ENCODE peak calls at places on chromosomes 2 and 18, in seven cellular contexts. U is CD8-positive, alpha-beta T cell; F is heart right ventricle; E is stomach; K is A549; C is prostate gland; D is PC-9. G is an unnamed sample.

GRCh38 chr2:39913648-39914456 is 134.8 kb upstream of the THUMPD2 start:
- DNase-seq in U (no peak), F (peak; percentile 26), E (no peak), K (peak; percentile 38), C (peak; percentile 8), D (peak; percentile 29), G (no peak)

GRCh38 chr2:44171018-44171417 is 2.3 kb downstream of the PPM1B start:
- DNase-seq in U (no peak), F (no peak), E (no peak), K (no peak), C (no peak), D (no peak), G (no peak)

GRCh38 chr2:147101906-147102790 is 742.7 kb upstream of the ACVR2A start:
- DNase-seq in U (no peak), F (no peak), E (no peak), K (no peak), C (no peak), D (no peak), G (no peak)

GRCh38 chr2:44267269-44268258 is 7.7 kb upstream of the SLC3A1 start:
- DNase-seq in U (no peak), F (peak; percentile 6), E (no peak), K (no peak), C (no peak), D (no peak), G (no peak)

GRCh38 chr18:8948471-8949149 is 153.9 kb upstream of the NDUFV2 start:
- DNase-seq in U (no peak), F (no peak), E (no peak), K (peak; percentile 57), C (no peak), D (peak; percentile 54), G (no peak)

GRCh38 chr2:23803275-23803964 is 123.5 kb downstream of the ATAD2B start:
- DNase-seq in U (no peak), F (no peak), E (no peak), K (no peak), C (no peak), D (no peak), G (no peak)

GRCh38 chr2:232942831-232943230 is 70.2 kb downstream of the NGEF start:
- DNase-seq in U (no peak), F (no peak), E (no peak), K (no peak), C (no peak), D (no peak), G (no peak)

GRCh38 chr18:34738173-34738894 is 28.2 kb downstream of the DTNA start:
- DNase-seq in U (no peak), F (no peak), E (no peak), K (no peak), C (no peak), D (peak; percentile 34), G (no peak)

GRCh38 chr2:7523557-7524210 is 606.5 kb downstream of the RNF144A start:
- DNase-seq in U (no peak), F (no peak), E (no peak), K (no peak), C (no peak), D (no peak), G (no peak)

GRCh38 chr2:209556354-209556961 is 132.6 kb downstream of the MAP2 start:
- DNase-seq in U (no peak), F (peak; percentile 17), E (no peak), K (peak; percentile 8), C (no peak), D (no peak), G (no peak)

GRCh38 chr2:12720181-12720580 is 3.4 kb downstream of the TRIB2 start:
- DNase-seq in U (no peak), F (no peak), E (no peak), K (no peak), C (no peak), D (no peak), G (no peak)

GRCh38 chr18:62543021-62543420 is 20.2 kb downstream of the ZCCHC2 start:
- DNase-seq in U (no peak), F (no peak), E (no peak), K (no peak), C (no peak), D (no peak), G (no peak)

GRCh38 chr2:121075006-121075545 is 209.9 kb downstream of the TFCP2L1 start:
- DNase-seq in U (no peak), F (no peak), E (peak; percentile 54), K (peak; percentile 91), C (no peak), D (peak; percentile 82), G (no peak)

GRCh38 chr2:36322108-36322507 is 33.5 kb upstream of the CRIM1 start:
- DNase-seq in U (no peak), F (no peak), E (no peak), K (no peak), C (no peak), D (no peak), G (no peak)

GRCh38 chr2:8661736-8662135 is 20.1 kb upstream of the ID2 start:
- DNase-seq in U (no peak), F (no peak), E (no peak), K (no peak), C (no peak), D (no peak), G (no peak)

GRCh38 chr18:9437049-9437448 is 38.3 kb upstream of the RALBP1 start:
- DNase-seq in U (no peak), F (peak; percentile 14), E (no peak), K (no peak), C (no peak), D (no peak), G (no peak)

DNA sequence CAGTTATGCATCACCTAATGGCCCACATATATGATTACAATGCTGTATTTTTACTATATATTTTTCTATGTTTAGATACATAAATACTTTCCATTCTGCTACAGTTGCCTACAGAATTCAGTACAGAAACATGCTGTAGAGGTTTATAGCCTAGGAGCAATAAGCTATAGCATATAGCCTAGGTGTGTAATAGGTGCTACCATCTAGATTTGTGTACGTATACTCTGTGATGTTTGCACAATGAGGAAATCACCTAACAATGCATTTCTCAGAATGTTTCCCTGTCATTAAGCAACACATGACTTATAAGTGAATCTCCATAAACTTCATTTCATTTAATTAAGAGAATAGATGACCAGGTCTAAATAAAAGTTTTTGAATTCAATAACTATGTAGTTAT is 43.5 kb downstream of the SLC38A11 start:
- DNase-seq in U (no peak), F (no peak), E (no peak), K (no peak), C (no peak), D (no peak), G (no peak)
- H3K4me1 ChIP-seq in U (no peaks in the 10 kb centered on the region), F (peaks cover 61% of the 10 kb centered on the region), E (peaks cover 72% of the 10 kb centered on the region), K (peaks cover 29% of the 10 kb centered on the region), C (no peaks in the 10 kb centered on the region), D (peaks cover 36% of the 10 kb centered on the region), G (peaks cover 9% of the 10 kb centered on the region)

GRCh38 chr2:99188357-99188756 is 7.4 kb downstream of the MRPL30 start:
- DNase-seq in U (no peak), F (no peak), E (no peak), K (no peak), C (no peak), D (no peak), G (no peak)

GRCh38 chr2:99183025-99183424 is 2.0 kb downstream of the MRPL30 start:
- DNase-seq in U (no peak), F (no peak), E (no peak), K (no peak), C (no peak), D (peak; percentile 19), G (no peak)

GRCh38 chr2:99190548-99190947 is 9.6 kb downstream of the MRPL30 start:
- DNase-seq in U (no peak), F (no peak), E (no peak), K (no peak), C (no peak), D (no peak), G (no peak)

GRCh38 chr2:99184811-99185210 is 3.8 kb downstream of the MRPL30 start:
- DNase-seq in U (no peak), F (no peak), E (no peak), K (no peak), C (no peak), D (no peak), G (no peak)

GRCh38 chr2:99187011-99187410 is 6.0 kb downstream of the MRPL30 start:
- DNase-seq in U (no peak), F (no peak), E (no peak), K (no peak), C (no peak), D (no peak), G (no peak)
- H3K4me3 ChIP-seq in U (no peak overlapping the region), F (no peak overlapping the region), E (no peak overlapping the region), K (no peak overlapping the region), C (no peak overlapping the region), D (no peak overlapping the region), G (no peak overlapping the region)

GRCh38 chr2:31696068-31696467 is 115.3 kb upstream of the SRD5A2 start:
- DNase-seq in U (no peak), F (no peak), E (no peak), K (peak; percentile 9), C (no peak), D (no peak), G (no peak)
- H3K9me3 ChIP-seq in U (peaks cover 30% of the 10 kb centered on the region), F (no peaks in the 10 kb centered on the region), E (peaks cover 71% of the 10 kb centered on the region), K (peaks cover 47% of the 10 kb centered on the region), C (peaks cover 11% of the 10 kb centered on the region), D (peaks cover 58% of the 10 kb centered on the region), G (peaks cover 28% of the 10 kb centered on the region)

GRCh38 chr2:159206736-159207380 is 79.6 kb downstream of the WDSUB1 start:
- DNase-seq in U (no peak), F (no peak), E (no peak), K (no peak), C (no peak), D (no peak), G (no peak)

GRCh38 chr2:159211447-159212396 is 74.8 kb downstream of the WDSUB1 start:
- DNase-seq in U (no peak), F (no peak), E (no peak), K (no peak), C (no peak), D (no peak), G (no peak)

GRCh38 chr2:159213296-159213695 is 73.2 kb downstream of the WDSUB1 start:
- DNase-seq in U (no peak), F (no peak), E (no peak), K (no peak), C (no peak), D (no peak), G (no peak)

GRCh38 chr2:159208449-159208848 is 78.1 kb downstream of the WDSUB1 start:
- DNase-seq in U (no peak), F (no peak), E (no peak), K (no peak), C (no peak), D (no peak), G (no peak)

DNA sequence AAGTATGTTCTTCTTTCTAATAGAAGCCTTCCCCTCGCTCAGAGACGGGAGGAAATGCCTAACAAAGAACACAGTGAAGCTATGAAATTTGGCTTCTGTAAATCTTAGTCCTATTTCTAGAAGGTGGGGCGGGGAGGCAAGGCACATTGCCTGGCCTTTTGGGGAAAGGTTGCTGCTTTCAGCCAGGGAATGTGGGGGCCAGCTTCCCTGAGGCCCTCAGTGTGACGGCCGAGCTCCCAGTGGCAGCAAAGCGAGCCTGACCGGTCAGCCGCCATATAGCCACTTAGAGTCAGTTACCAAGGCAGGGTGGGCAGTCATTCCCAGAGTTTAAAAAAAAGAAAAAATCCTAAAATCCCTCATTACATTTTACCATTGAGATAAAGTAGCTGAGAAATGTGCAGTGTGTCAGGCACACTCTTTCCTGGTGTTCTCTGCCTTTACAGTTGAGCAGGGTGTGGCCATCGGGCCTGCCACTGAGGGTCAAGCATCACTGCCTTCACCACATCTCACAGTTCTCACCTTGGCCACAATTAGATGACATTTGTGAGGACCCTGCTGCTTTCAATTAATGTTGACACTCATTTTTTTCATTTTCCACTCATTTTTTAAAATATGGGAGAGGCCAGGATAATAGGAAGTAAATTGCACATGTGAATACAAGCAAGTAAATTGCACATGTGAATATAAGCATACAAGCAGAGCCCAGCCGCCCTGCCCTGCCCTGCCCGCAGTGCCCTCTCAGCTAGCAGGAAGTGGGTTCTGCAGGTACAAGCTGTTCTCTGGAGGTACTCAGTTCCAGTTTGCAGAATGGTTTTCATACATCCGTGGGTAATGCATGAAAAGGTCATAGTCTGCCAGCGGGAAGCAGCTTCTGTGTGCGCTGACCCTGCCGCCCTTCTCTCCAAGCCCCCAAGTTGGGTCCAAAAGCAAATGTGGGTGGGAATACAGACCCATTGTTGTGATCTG is 76.9 kb downstream of the WDSUB1 start:
- DNase-seq in U (peak; percentile 50), F (no peak), E (peak; percentile 43), K (no peak), C (no peak), D (no peak), G (no peak)
- H3K4me1 ChIP-seq in U (peaks cover 23% of the 10 kb centered on the region), F (peaks cover 28% of the 10 kb centered on the region), E (no peaks in the 10 kb centered on the region), K (peaks cover 4% of the 10 kb centered on the region), C (no peaks in the 10 kb centered on the region), D (no peaks in the 10 kb centered on the region), G (no peaks in the 10 kb centered on the region)

G was measured in lung.